ENCODE peak calls at places on chromosomes 11 and 22, in six cellular contexts. One of them, this sample, is unnamed.
A peak's percentile ranks its signal among the peaks of the same experiment; 100 is the strongest.

GRCh38 chr11:127247261-127247660 is 246.7 kb upstream of the KIRREL3 start:
- DNase-seq in IMR-90: no peak
- DNase-seq in mesenchymal stem cell: no peak
- DNase-seq in neuronal stem cell: no peak
- DNase-seq in trophoblast cell: no peak
- DNase-seq in H1: no peak
- DNase-seq in this sample: peak; percentile 36

GRCh38 chr22:40210814-40211213 is 33.1 kb downstream of the TNRC6B start:
- DNase-seq in H1: no peak
- DNase-seq in mesenchymal stem cell: no peak
- DNase-seq in neuronal stem cell: no peak
- DNase-seq in IMR-90: no peak
- DNase-seq in trophoblast cell: no peak
- DNase-seq in this sample: no peak

GRCh38 chr22:27480487-27480886 is 321.1 kb downstream of the MN1 start:
- DNase-seq in mesenchymal stem cell: no peak
- DNase-seq in trophoblast cell: no peak
- DNase-seq in IMR-90: no peak
- DNase-seq in neuronal stem cell: peak; percentile 71
- DNase-seq in H1: peak; percentile 54
- DNase-seq in this sample: peak; percentile 69

GRCh38 chr11:78351979-78352731 is 65.5 kb downstream of the GAB2 start:
- DNase-seq in H1: no peak
- DNase-seq in neuronal stem cell: no peak
- DNase-seq in mesenchymal stem cell: peak; percentile 56
- DNase-seq in IMR-90: no peak
- DNase-seq in trophoblast cell: peak; percentile 65
- DNase-seq in this sample: no peak

GRCh38 chr11:85685131-85685819 is 720 bp downstream of the CCDC89 start:
- DNase-seq in neuronal stem cell: no peak
- DNase-seq in H1: no peak
- DNase-seq in IMR-90: peak; percentile 68
- DNase-seq in trophoblast cell: no peak
- DNase-seq in mesenchymal stem cell: no peak
- DNase-seq in this sample: peak; percentile 32

GRCh38 chr11:112612283-112612849 is 348.9 kb upstream of the NCAM1 start:
- DNase-seq in IMR-90: no peak
- DNase-seq in H1: no peak
- DNase-seq in neuronal stem cell: no peak
- DNase-seq in trophoblast cell: no peak
- DNase-seq in mesenchymal stem cell: no peak
- DNase-seq in this sample: peak; percentile 59

GRCh38 chr11:125451400-125452124 is 44.5 kb downstream of the FEZ1 start:
- DNase-seq in mesenchymal stem cell: peak; percentile 54
- DNase-seq in IMR-90: peak; percentile 25
- DNase-seq in trophoblast cell: no peak
- DNase-seq in H1: peak; percentile 90
- DNase-seq in neuronal stem cell: peak; percentile 76
- DNase-seq in this sample: peak; percentile 91

GRCh38 chr11:11265994-11266606 is 87.0 kb downstream of the CSNK2A3 start:
- DNase-seq in IMR-90: peak; percentile 3
- DNase-seq in trophoblast cell: peak; percentile 51
- DNase-seq in H1: peak; percentile 94
- DNase-seq in neuronal stem cell: peak; percentile 42
- DNase-seq in mesenchymal stem cell: no peak
- DNase-seq in this sample: peak; percentile 79

GRCh38 chr11:75403037-75403436 is 3.7 kb downstream of the RPS3 start:
- DNase-seq in neuronal stem cell: no peak
- DNase-seq in IMR-90: no peak
- DNase-seq in mesenchymal stem cell: no peak
- DNase-seq in trophoblast cell: no peak
- DNase-seq in H1: no peak
- DNase-seq in this sample: no peak

GRCh38 chr22:49923445-49923844 is 5.0 kb downstream of the CRELD2 start:
- DNase-seq in H1: no peak
- DNase-seq in mesenchymal stem cell: no peak
- DNase-seq in trophoblast cell: no peak
- DNase-seq in neuronal stem cell: no peak
- DNase-seq in IMR-90: peak; percentile 81
- DNase-seq in this sample: no peak

GRCh38 chr22:32697331-32697995 is 104.0 kb upstream of the TIMP3 start:
- DNase-seq in H1: no peak
- DNase-seq in mesenchymal stem cell: no peak
- DNase-seq in IMR-90: no peak
- DNase-seq in trophoblast cell: peak; percentile 78
- DNase-seq in neuronal stem cell: no peak
- DNase-seq in this sample: no peak

GRCh38 chr11:103601230-103601846 is 435.1 kb upstream of the DDI1 start:
- DNase-seq in mesenchymal stem cell: peak; percentile 72
- DNase-seq in IMR-90: peak; percentile 74
- DNase-seq in neuronal stem cell: peak; percentile 33
- DNase-seq in trophoblast cell: peak; percentile 29
- DNase-seq in H1: peak; percentile 59
- DNase-seq in this sample: peak; percentile 48

GRCh38 chr11:67463680-67464410 is 5.2 kb downstream of the TMEM134 start:
- DNase-seq in neuronal stem cell: no peak
- DNase-seq in IMR-90: no peak
- DNase-seq in mesenchymal stem cell: peak; percentile 43
- DNase-seq in H1: no peak
- DNase-seq in trophoblast cell: peak; percentile 96
- DNase-seq in this sample: peak; percentile 63

GRCh38 chr11:112017538-112017937 is 7.7 kb upstream of the DLAT start:
- DNase-seq in mesenchymal stem cell: no peak
- DNase-seq in IMR-90: peak; percentile 78
- DNase-seq in trophoblast cell: no peak
- DNase-seq in H1: no peak
- DNase-seq in neuronal stem cell: no peak
- DNase-seq in this sample: no peak

GRCh38 chr11:69497221-69497787 is 15.8 kb downstream of the LINC01488 start:
- DNase-seq in mesenchymal stem cell: peak; percentile 95
- DNase-seq in neuronal stem cell: peak; percentile 81
- DNase-seq in trophoblast cell: peak; percentile 97
- DNase-seq in IMR-90: peak; percentile 95
- DNase-seq in H1: no peak
- DNase-seq in this sample: no peak

GRCh38 chr22:35812600-35812999 is 94.9 kb downstream of the APOL5 start:
- DNase-seq in trophoblast cell: no peak
- DNase-seq in neuronal stem cell: no peak
- DNase-seq in H1: no peak
- DNase-seq in mesenchymal stem cell: no peak
- DNase-seq in IMR-90: no peak
- DNase-seq in this sample: no peak

DNA sequence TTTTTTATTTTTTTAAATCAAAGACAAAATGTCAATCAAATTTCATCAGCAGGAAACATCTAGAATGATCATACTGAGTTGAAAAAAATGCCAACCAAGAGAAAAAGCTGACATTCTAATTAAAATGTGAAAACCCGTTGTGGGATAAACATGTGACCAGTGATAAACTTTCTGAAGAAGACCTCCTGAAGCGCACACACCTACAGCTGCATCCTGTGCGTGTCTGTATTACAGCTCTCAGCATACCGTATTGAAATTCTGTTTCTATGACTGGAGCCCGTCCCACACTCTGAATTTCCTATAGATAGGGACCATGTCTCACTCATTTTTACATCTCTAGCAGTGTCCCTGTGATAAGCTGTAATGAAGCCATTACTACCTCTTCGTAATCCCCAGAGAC is 12.2 kb upstream of the NUP50 start:
- DNase-seq in H1: no peak
- DNase-seq in neuronal stem cell: no peak
- DNase-seq in trophoblast cell: no peak
- DNase-seq in mesenchymal stem cell: no peak
- DNase-seq in IMR-90: no peak
- DNase-seq in this sample: no peak
- H3K14ac ChIP-seq in H1: no peak overlapping the region
- H3K14ac ChIP-seq in neuronal stem cell: no peak overlapping the region
- H3K14ac ChIP-seq in trophoblast cell: no peak overlapping the region
- H3K14ac ChIP-seq in mesenchymal stem cell: no peak overlapping the region
- H3K14ac ChIP-seq in IMR-90: no peak overlapping the region
- H3K14ac ChIP-seq in this sample: no peak overlapping the region

GRCh38 chr11:120244476-120244875 is 4.5 kb downstream of the POU2F3 start:
- DNase-seq in H1: no peak
- DNase-seq in mesenchymal stem cell: no peak
- DNase-seq in trophoblast cell: no peak
- DNase-seq in IMR-90: peak; percentile 10
- DNase-seq in neuronal stem cell: no peak
- DNase-seq in this sample: no peak

GRCh38 chr11:120245434-120245833 is 5.5 kb downstream of the POU2F3 start:
- DNase-seq in neuronal stem cell: no peak
- DNase-seq in H1: no peak
- DNase-seq in IMR-90: no peak
- DNase-seq in trophoblast cell: no peak
- DNase-seq in mesenchymal stem cell: no peak
- DNase-seq in this sample: no peak

GRCh38 chr11:120244966-120245365 is 5.0 kb downstream of the POU2F3 start:
- DNase-seq in H1: no peak
- DNase-seq in trophoblast cell: no peak
- DNase-seq in neuronal stem cell: no peak
- DNase-seq in mesenchymal stem cell: no peak
- DNase-seq in IMR-90: no peak
- DNase-seq in this sample: no peak

GRCh38 chr11:120248551-120249278 is 8.8 kb downstream of the POU2F3 start:
- DNase-seq in IMR-90: peak; percentile 48
- DNase-seq in mesenchymal stem cell: peak; percentile 58
- DNase-seq in H1: no peak
- DNase-seq in trophoblast cell: no peak
- DNase-seq in neuronal stem cell: no peak
- DNase-seq in this sample: no peak

DNA sequence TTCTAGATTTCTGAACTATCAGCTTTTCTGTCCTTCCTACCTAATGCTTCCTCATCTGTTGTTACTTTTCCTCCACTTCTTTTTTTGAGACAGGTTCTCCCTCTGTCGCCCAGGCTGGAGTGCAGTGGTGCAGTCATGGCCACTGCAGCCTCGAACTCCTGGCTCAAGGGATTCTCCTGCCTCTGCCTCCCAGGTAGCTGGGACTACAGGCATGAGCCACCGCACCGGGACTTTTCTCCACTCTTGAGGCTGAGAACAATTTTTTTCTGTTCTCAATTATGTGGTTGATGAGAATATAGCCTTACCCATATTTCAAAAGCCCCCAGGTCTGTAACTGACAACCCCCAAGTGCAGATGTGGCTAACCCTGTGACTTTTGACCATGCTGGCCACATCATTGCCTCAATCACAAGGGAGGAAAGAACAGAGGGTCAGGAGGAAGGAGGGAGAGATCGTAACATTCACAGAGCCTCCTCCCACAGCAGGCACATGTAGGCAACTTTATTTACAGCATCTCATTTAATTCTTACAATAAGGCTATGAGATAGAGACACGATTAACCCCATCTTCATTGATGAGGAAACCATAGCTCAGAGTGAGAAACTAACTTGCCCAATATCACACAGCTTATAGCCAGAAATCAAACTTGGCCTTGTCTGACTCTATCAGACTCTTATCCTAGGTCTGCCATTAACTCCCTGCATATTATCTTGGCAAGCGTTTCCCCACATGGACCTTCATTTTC is 9.5 kb downstream of the POU2F3 start:
- DNase-seq in IMR-90: no peak
- DNase-seq in H1: no peak
- DNase-seq in trophoblast cell: no peak
- DNase-seq in neuronal stem cell: no peak
- DNase-seq in mesenchymal stem cell: no peak
- DNase-seq in this sample: no peak
- H4K8ac ChIP-seq in IMR-90: no peak overlapping the region
- H4K8ac ChIP-seq in H1: no peak overlapping the region
- H4K8ac ChIP-seq in trophoblast cell: no peak overlapping the region
- H4K8ac ChIP-seq in neuronal stem cell: no peak overlapping the region
- H4K8ac ChIP-seq in mesenchymal stem cell: no peak overlapping the region
- H4K8ac ChIP-seq in this sample: no peak overlapping the region

GRCh38 chr11:44229003-44229570 is 80.9 kb downstream of the ALX4 start:
- DNase-seq in IMR-90: no peak
- DNase-seq in trophoblast cell: no peak
- DNase-seq in neuronal stem cell: no peak
- DNase-seq in H1: no peak
- DNase-seq in mesenchymal stem cell: no peak
- DNase-seq in this sample: no peak
- H3K14ac ChIP-seq in IMR-90: peak overlapping the region; percentile 27
- H3K14ac ChIP-seq in trophoblast cell: no peak overlapping the region
- H3K14ac ChIP-seq in neuronal stem cell: no peak overlapping the region
- H3K14ac ChIP-seq in H1: no peak overlapping the region
- H3K14ac ChIP-seq in mesenchymal stem cell: no peak overlapping the region
- H3K14ac ChIP-seq in this sample: no peak overlapping the region

GRCh38 chr11:20511982-20512381 is 87.4 kb upstream of the SLC6A5 start:
- DNase-seq in IMR-90: no peak
- DNase-seq in neuronal stem cell: no peak
- DNase-seq in H1: no peak
- DNase-seq in mesenchymal stem cell: no peak
- DNase-seq in trophoblast cell: no peak
- DNase-seq in this sample: no peak
- H4K8ac ChIP-seq in IMR-90: no peak overlapping the region
- H4K8ac ChIP-seq in neuronal stem cell: no peak overlapping the region
- H4K8ac ChIP-seq in H1: no peak overlapping the region
- H4K8ac ChIP-seq in mesenchymal stem cell: no peak overlapping the region
- H4K8ac ChIP-seq in trophoblast cell: no peak overlapping the region
- H4K8ac ChIP-seq in this sample: no peak overlapping the region

GRCh38 chr11:3085052-3085451 is 27.8 kb upstream of the CARS1 start:
- DNase-seq in IMR-90: no peak
- DNase-seq in trophoblast cell: no peak
- DNase-seq in mesenchymal stem cell: no peak
- DNase-seq in H1: no peak
- DNase-seq in neuronal stem cell: no peak
- DNase-seq in this sample: no peak
- H3K14ac ChIP-seq in IMR-90: no peak overlapping the region
- H3K14ac ChIP-seq in trophoblast cell: no peak overlapping the region
- H3K14ac ChIP-seq in mesenchymal stem cell: no peak overlapping the region
- H3K14ac ChIP-seq in H1: no peak overlapping the region
- H3K14ac ChIP-seq in neuronal stem cell: no peak overlapping the region
- H3K14ac ChIP-seq in this sample: no peak overlapping the region

DNA sequence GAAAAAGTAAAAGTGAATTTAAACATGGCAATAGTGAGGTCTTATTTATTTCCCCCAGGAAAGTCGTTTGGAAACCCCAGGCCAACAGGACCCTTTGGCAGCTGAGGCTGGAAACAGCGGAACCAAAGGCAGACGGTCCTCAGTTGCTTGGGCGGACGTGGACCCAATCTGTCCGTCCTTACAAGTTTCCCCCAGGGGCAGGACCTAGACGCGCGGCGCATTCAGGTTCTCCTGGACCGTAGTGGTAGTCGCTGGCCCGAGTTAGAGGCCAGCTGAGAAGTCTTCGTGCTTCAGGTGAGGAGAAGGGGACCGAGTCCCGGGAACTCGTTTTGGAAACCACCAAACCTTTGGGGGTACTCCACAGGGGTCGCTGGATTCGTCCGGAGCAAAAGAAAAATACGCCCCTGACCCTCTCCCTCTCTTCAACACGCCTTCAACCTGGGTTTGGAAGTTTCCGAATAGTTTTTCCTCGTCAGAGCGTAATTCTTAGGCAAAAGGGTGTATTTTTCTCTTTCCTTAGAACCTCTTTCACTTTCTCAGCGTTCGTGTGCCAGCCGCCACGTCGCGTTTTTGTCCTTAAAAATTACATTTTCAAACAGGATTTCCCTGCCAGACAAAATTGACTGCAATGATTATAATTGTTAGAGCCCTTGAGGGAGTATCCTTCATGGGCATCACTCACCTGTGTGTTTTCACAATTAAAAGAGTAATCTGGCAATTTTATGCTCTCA is 2.1 kb downstream of the METTL15 start:
- DNase-seq in IMR-90: peak; percentile 78
- DNase-seq in trophoblast cell: peak; percentile 64
- DNase-seq in H1: peak; percentile 66
- DNase-seq in neuronal stem cell: peak; percentile 35
- DNase-seq in mesenchymal stem cell: peak; percentile 83
- DNase-seq in this sample: peak; percentile 68
- H4K8ac ChIP-seq in IMR-90: peak overlapping the region; percentile 92
- H4K8ac ChIP-seq in trophoblast cell: peak overlapping the region; percentile 99
- H4K8ac ChIP-seq in H1: peak overlapping the region; percentile 97
- H4K8ac ChIP-seq in neuronal stem cell: no peak overlapping the region
- H4K8ac ChIP-seq in mesenchymal stem cell: peak overlapping the region; percentile 78
- H4K8ac ChIP-seq in this sample: no peak overlapping the region

This sample was measured in H9.